ENCODE peak calls at places on chromosomes 11 and 22, in five cellular contexts. A is BE2C, Q is fibroblast of villous mesenchyme, K is tibial nerve, L is prostate gland. V is an unnamed sample.

GRCh38 chr11:73961321-73961720 is 10.5 kb downstream of the DNAJB13 start:
- DNase-seq in L (no peak), A (no peak), K (no peak), Q (no peak), V (no peak)

GRCh38 chr22:43002198-43002577 is 12.8 kb downstream of the PACSIN2 start:
- DNase-seq in K (no peak), Q (peak), A (no peak), L (no peak), V (no peak)

GRCh38 chr22:27879923-27880322 is 39.1 kb downstream of the PITPNB start:
- DNase-seq in K (no peak), Q (no peak), L (no peak), A (peak), V (no peak)

GRCh38 chr22:26891431-26891830 is 234.0 kb downstream of the MIAT start:
- DNase-seq in A (no peak), Q (no peak), L (no peak), K (no peak), V (no peak)

GRCh38 chr11:10401275-10401674 is 53.8 kb upstream of the AMPD3 start:
- DNase-seq in A (no peak), Q (no peak), L (no peak), K (no peak), V (no peak)

GRCh38 chr11:120221115-120221752 is 10.4 kb downstream of the OAF start:
- DNase-seq in K (no peak), A (no peak), L (no peak), Q (no peak), V (no peak)

GRCh38 chr11:62678433-62678769 is 472 bp downstream of the UBXN1 start:
- DNase-seq in L (no peak), Q (no peak), A (no peak), K (no peak), V (no peak)

GRCh38 chr11:6925636-6926207 is 504 bp upstream of the ZNF215 start:
- DNase-seq in K (no peak), L (no peak), A (no peak), Q (peak), V (no peak)

GRCh38 chr22:47837703-47838102 is 1075.3 kb downstream of the TBC1D22A start:
- DNase-seq in L (no peak), K (no peak), A (no peak), Q (peak), V (no peak)

GRCh38 chr22:26143801-26144325 is 25.4 kb upstream of the SEZ6L start:
- DNase-seq in L (no peak), A (no peak), Q (no peak), K (no peak), V (no peak)

GRCh38 chr11:63240098-63240497 is 3.3 kb downstream of the SLC22A25 start:
- DNase-seq in Q (no peak), K (no peak), A (no peak), L (no peak), V (no peak)

GRCh38 chr11:72812968-72813739 is 1.1 kb upstream of the ATG16L2 start:
- DNase-seq in K (no peak), L (no peak), A (peak), Q (peak), V (peak)

GRCh38 chr11:102289510-102290078 is 27.7 kb upstream of the BIRC3 start:
- DNase-seq in Q (peak), K (no peak), L (no peak), A (no peak), V (no peak)

GRCh38 chr22:48171294-48171693 is 1408.8 kb downstream of the TBC1D22A start:
- DNase-seq in Q (no peak), A (no peak), K (no peak), L (no peak), V (no peak)

GRCh38 chr22:27583930-27584329 is 217.6 kb downstream of the MN1 start:
- DNase-seq in Q (no peak), K (no peak), L (peak), A (no peak), V (no peak)

GRCh38 chr11:75100314-75100713 is 3.6 kb upstream of the OR2AT4 start:
- DNase-seq in A (no peak), L (no peak), Q (peak), K (no peak), V (no peak)

GRCh38 chr11:33179431-33179830 is 18.2 kb upstream of the CSTF3 start:
- DNase-seq in Q (no peak), K (no peak), L (no peak), A (no peak), V (no peak)

GRCh38 chr22:46453006-46453828 is 84.2 kb downstream of the CELSR1 start:
- DNase-seq in Q (no peak), A (no peak), K (no peak), L (peak), V (no peak)

GRCh38 chr11:78927511-78927910 is 352.8 kb upstream of the NARS2 start:
- DNase-seq in A (no peak), Q (no peak), L (no peak), K (no peak), V (no peak)

GRCh38 chr11:5973530-5973929 is 5.2 kb upstream of the OR56A5 start:
- DNase-seq in L (no peak), Q (no peak), K (no peak), A (no peak), V (no peak)

GRCh38 chr11:12547953-12548650 is 126.1 kb upstream of the TEAD1 start:
- DNase-seq in L (no peak), A (peak), Q (no peak), K (no peak), V (no peak)

GRCh38 chr22:39250131-39250530 is 5.3 kb upstream of the PDGFB start:
- DNase-seq in L (no peak), Q (no peak), A (no peak), K (no peak), V (no peak)
- TF ChIP-seq CTCF in L (no peak), Q (no peak), A (no peak), K (no peak), V (no peak)

GRCh38 chr22:49561976-49562375 is 265.7 kb downstream of the BRD1 start:
- DNase-seq in K (no peak), Q (no peak), A (no peak), L (no peak), V (no peak)
- TF ChIP-seq CTCF in K (no peak), Q (no peak), A (no peak), L (no peak), V (no peak)

DNA sequence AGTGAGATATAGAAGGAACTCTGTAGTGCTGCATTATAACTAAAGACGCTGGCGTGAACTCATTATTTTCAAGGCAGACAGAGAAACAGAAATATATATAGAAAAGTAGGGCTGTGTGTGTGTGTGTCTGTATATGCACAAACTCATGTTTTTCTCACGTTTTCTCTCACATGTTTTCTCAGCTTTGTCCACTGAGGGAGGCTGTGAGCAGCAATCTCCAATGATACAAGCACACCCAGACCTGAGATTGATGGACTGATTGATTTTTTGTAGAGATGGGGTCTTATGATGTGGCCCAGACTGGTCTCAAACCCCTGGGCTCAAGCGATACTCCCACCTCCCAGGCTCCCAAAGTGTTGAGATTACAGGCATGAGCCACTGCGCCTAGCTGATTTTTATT is 122.5 kb downstream of the SERGEF start:
- DNase-seq in A (no peak), Q (no peak), L (no peak), K (no peak), V (no peak)
- TF ChIP-seq CTCF in A (no peak), Q (no peak), L (no peak), K (no peak), V (no peak)

GRCh38 chr11:17724020-17724908 is 4.9 kb downstream of the MYOD1 start:
- DNase-seq in L (no peak), K (no peak), A (no peak), Q (no peak), V (no peak)

GRCh38 chr11:17721242-17721999 is 2.0 kb downstream of the MYOD1 start:
- DNase-seq in L (no peak), Q (no peak), A (no peak), K (no peak), V (no peak)

GRCh38 chr11:17719940-17720795 is 797 bp downstream of the MYOD1 start:
- DNase-seq in L (no peak), Q (peak), A (no peak), K (no peak), V (no peak)

GRCh38 chr11:17720796-17721171 is 1.4 kb downstream of the MYOD1 start:
- DNase-seq in K (no peak), Q (no peak), A (no peak), L (no peak), V (no peak)

DNA sequence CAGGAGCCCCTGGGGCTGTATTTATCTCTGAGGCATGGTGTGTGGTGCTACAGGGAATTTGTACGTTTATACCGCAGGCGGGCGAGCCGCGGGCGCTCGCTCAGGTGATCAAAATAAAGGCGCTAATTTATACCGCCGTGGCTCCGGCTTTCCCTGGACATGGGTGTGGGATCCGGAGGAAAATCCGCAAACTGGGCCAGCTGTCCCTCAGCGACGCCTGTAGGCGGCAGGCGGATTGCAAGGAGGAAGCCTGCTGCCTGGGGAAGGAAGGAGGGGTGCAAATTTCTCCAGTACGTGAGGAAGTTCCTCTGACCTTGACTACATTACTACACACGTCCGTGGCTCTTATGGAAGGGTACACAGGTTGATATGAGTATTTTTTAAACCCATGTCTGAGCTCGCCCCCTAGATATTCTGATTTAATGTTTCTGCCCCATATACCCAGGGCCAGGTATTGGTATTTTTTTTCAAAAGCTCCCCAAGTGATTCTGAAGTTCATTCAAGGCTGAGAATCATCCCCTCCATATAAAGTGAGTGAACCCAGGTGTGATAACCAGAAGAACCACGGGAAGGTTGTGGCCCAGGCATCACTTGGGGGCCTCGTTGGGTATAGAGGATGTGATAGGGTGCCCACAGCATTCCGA is 2.8 kb downstream of the MYOD1 start:
- DNase-seq in L (no peak), A (no peak), Q (no peak), K (no peak), V (no peak)
- TF ChIP-seq CTCF in L (no peak), A (peak), Q (peak), K (no peak), V (no peak)

GRCh38 chr11:121446752-121447156 is 5.4 kb upstream of the SORL1 start:
- DNase-seq in K (no peak), Q (peak), A (peak), L (no peak), V (no peak)
- TF ChIP-seq CTCF in K (no peak), Q (peak), A (peak), L (peak), V (no peak)

V was measured in natural killer cell.